ENCODE peak calls at places on chromosomes 2 and 18, in eight cellular contexts. One of them, this sample, is unnamed.

GRCh38 chr2:84409531-84409930 is 49.5 kb downstream of the SUCLG1 start:
- DNase-seq in fibroblast of lung: no peak
- DNase-seq in astrocyte: no peak
- DNase-seq in GM23248: no peak
- DNase-seq in neural progenitor cell: no peak
- DNase-seq in mammary epithelial cell: no peak
- DNase-seq in GM23338: no peak
- DNase-seq in K562: no peak
- DNase-seq in this sample: no peak

GRCh38 chr2:175844169-175844568 is 157.9 kb downstream of the LNPK start:
- DNase-seq in fibroblast of lung: peak; percentile 86
- DNase-seq in astrocyte: peak; percentile 81
- DNase-seq in GM23248: peak; percentile 81
- DNase-seq in neural progenitor cell: no peak
- DNase-seq in mammary epithelial cell: peak; percentile 65
- DNase-seq in GM23338: peak; percentile 59
- DNase-seq in K562: no peak
- DNase-seq in this sample: peak; percentile 8

GRCh38 chr2:198054299-198054698 is 249.9 kb downstream of the PLCL1 start:
- DNase-seq in fibroblast of lung: peak; percentile 19
- DNase-seq in astrocyte: peak; percentile 8
- DNase-seq in GM23248: peak; percentile 62
- DNase-seq in neural progenitor cell: peak; percentile 53
- DNase-seq in mammary epithelial cell: peak; percentile 3
- DNase-seq in GM23338: peak; percentile 74
- DNase-seq in K562: peak; percentile 58
- DNase-seq in this sample: peak; percentile 1

GRCh38 chr18:63286926-63287325 is 32.6 kb downstream of the BCL2 start:
- DNase-seq in fibroblast of lung: no peak
- DNase-seq in astrocyte: no peak
- DNase-seq in GM23248: no peak
- DNase-seq in neural progenitor cell: no peak
- DNase-seq in mammary epithelial cell: no peak
- DNase-seq in GM23338: no peak
- DNase-seq in K562: no peak
- DNase-seq in this sample: no peak

GRCh38 chr2:151914989-151915628 is 86.9 kb upstream of the ARL5A start:
- DNase-seq in fibroblast of lung: no peak
- DNase-seq in astrocyte: no peak
- DNase-seq in GM23248: no peak
- DNase-seq in neural progenitor cell: no peak
- DNase-seq in mammary epithelial cell: no peak
- DNase-seq in GM23338: peak; percentile 15
- DNase-seq in K562: no peak
- DNase-seq in this sample: no peak

GRCh38 chr18:39942702-39943101 is 2012.3 kb upstream of the PIK3C3 start:
- DNase-seq in fibroblast of lung: no peak
- DNase-seq in astrocyte: no peak
- DNase-seq in GM23248: no peak
- DNase-seq in neural progenitor cell: no peak
- DNase-seq in mammary epithelial cell: no peak
- DNase-seq in GM23338: no peak
- DNase-seq in K562: no peak
- DNase-seq in this sample: no peak

GRCh38 chr2:235903803-235904637 is 264.2 kb downstream of the GBX2 start:
- DNase-seq in fibroblast of lung: no peak
- DNase-seq in astrocyte: no peak
- DNase-seq in GM23248: no peak
- DNase-seq in neural progenitor cell: peak; percentile 21
- DNase-seq in mammary epithelial cell: no peak
- DNase-seq in GM23338: peak; percentile 26
- DNase-seq in K562: no peak
- DNase-seq in this sample: no peak

GRCh38 chr2:181120625-181121024 is 140.2 kb downstream of the UBE2E3 start:
- DNase-seq in fibroblast of lung: peak; percentile 51
- DNase-seq in astrocyte: peak; percentile 40
- DNase-seq in GM23248: peak; percentile 4
- DNase-seq in neural progenitor cell: no peak
- DNase-seq in mammary epithelial cell: peak; percentile 40
- DNase-seq in GM23338: no peak
- DNase-seq in K562: no peak
- DNase-seq in this sample: no peak

GRCh38 chr18:62061812-62062211 is 125.0 kb downstream of the PIGN start:
- DNase-seq in fibroblast of lung: no peak
- DNase-seq in astrocyte: no peak
- DNase-seq in GM23248: no peak
- DNase-seq in neural progenitor cell: no peak
- DNase-seq in mammary epithelial cell: no peak
- DNase-seq in GM23338: no peak
- DNase-seq in K562: no peak
- DNase-seq in this sample: no peak

GRCh38 chr2:179703702-179704101 is 157.7 kb downstream of the ZNF385B start:
- DNase-seq in fibroblast of lung: no peak
- DNase-seq in astrocyte: no peak
- DNase-seq in GM23248: no peak
- DNase-seq in neural progenitor cell: no peak
- DNase-seq in mammary epithelial cell: no peak
- DNase-seq in GM23338: no peak
- DNase-seq in K562: no peak
- DNase-seq in this sample: no peak

GRCh38 chr2:44939074-44940052 is 2.1 kb upstream of the SIX3 start:
- DNase-seq in fibroblast of lung: no peak
- DNase-seq in astrocyte: no peak
- DNase-seq in GM23248: no peak
- DNase-seq in neural progenitor cell: peak; percentile 78
- DNase-seq in mammary epithelial cell: no peak
- DNase-seq in GM23338: peak; percentile 70
- DNase-seq in K562: no peak
- DNase-seq in this sample: no peak

GRCh38 chr2:44942304-44943030 is 965 bp downstream of the SIX3 start:
- DNase-seq in fibroblast of lung: no peak
- DNase-seq in astrocyte: no peak
- DNase-seq in GM23248: peak; percentile 43
- DNase-seq in neural progenitor cell: peak; percentile 55
- DNase-seq in mammary epithelial cell: no peak
- DNase-seq in GM23338: no peak
- DNase-seq in K562: no peak
- DNase-seq in this sample: no peak

GRCh38 chr2:44941551-44942234 is at the start of gene SIX3:
- DNase-seq in fibroblast of lung: peak; percentile 84
- DNase-seq in astrocyte: peak; percentile 79
- DNase-seq in GM23248: peak; percentile 58
- DNase-seq in neural progenitor cell: peak; percentile 95
- DNase-seq in mammary epithelial cell: peak; percentile 42
- DNase-seq in GM23338: peak; percentile 78
- DNase-seq in K562: no peak
- DNase-seq in this sample: peak; percentile 79

GRCh38 chr2:44940053-44940494 is 1.4 kb upstream of the SIX3 start:
- DNase-seq in fibroblast of lung: no peak
- DNase-seq in astrocyte: no peak
- DNase-seq in GM23248: no peak
- DNase-seq in neural progenitor cell: peak; percentile 65
- DNase-seq in mammary epithelial cell: no peak
- DNase-seq in GM23338: no peak
- DNase-seq in K562: no peak
- DNase-seq in this sample: no peak

GRCh38 chr2:44940612-44941464 is 664 bp upstream of the SIX3 start:
- DNase-seq in fibroblast of lung: no peak
- DNase-seq in astrocyte: no peak
- DNase-seq in GM23248: no peak
- DNase-seq in neural progenitor cell: peak; percentile 72
- DNase-seq in mammary epithelial cell: no peak
- DNase-seq in GM23338: no peak
- DNase-seq in K562: no peak
- DNase-seq in this sample: no peak
- TF ChIP-seq EZH2 in fibroblast of lung: peak; percentile 36
- TF ChIP-seq EZH2 in astrocyte: no peak
- TF ChIP-seq EZH2 in GM23248: peak; percentile 32
- TF ChIP-seq EZH2 in neural progenitor cell: peak; percentile 12
- TF ChIP-seq EZH2 in mammary epithelial cell: peak; percentile 61
- TF ChIP-seq EZH2 in GM23338: peak; percentile 90
- TF ChIP-seq EZH2 in K562: no peak
- TF ChIP-seq EZH2 in this sample: no peak

GRCh38 chr2:134705861-134706586 is 12.8 kb downstream of the TMEM163 start:
- DNase-seq in fibroblast of lung: no peak
- DNase-seq in astrocyte: no peak
- DNase-seq in GM23248: no peak
- DNase-seq in neural progenitor cell: peak; percentile 50
- DNase-seq in mammary epithelial cell: no peak
- DNase-seq in GM23338: peak; percentile 62
- DNase-seq in K562: no peak
- DNase-seq in this sample: no peak

GRCh38 chr2:134704173-134704572 is 14.6 kb downstream of the TMEM163 start:
- DNase-seq in fibroblast of lung: no peak
- DNase-seq in astrocyte: no peak
- DNase-seq in GM23248: no peak
- DNase-seq in neural progenitor cell: no peak
- DNase-seq in mammary epithelial cell: no peak
- DNase-seq in GM23338: no peak
- DNase-seq in K562: no peak
- DNase-seq in this sample: no peak

GRCh38 chr2:134707330-134707676 is 11.5 kb downstream of the TMEM163 start:
- DNase-seq in fibroblast of lung: no peak
- DNase-seq in astrocyte: no peak
- DNase-seq in GM23248: no peak
- DNase-seq in neural progenitor cell: no peak
- DNase-seq in mammary epithelial cell: no peak
- DNase-seq in GM23338: no peak
- DNase-seq in K562: no peak
- DNase-seq in this sample: no peak

GRCh38 chr2:134711622-134712125 is 7.1 kb downstream of the TMEM163 start:
- DNase-seq in fibroblast of lung: no peak
- DNase-seq in astrocyte: no peak
- DNase-seq in GM23248: no peak
- DNase-seq in neural progenitor cell: no peak
- DNase-seq in mammary epithelial cell: no peak
- DNase-seq in GM23338: peak; percentile 22
- DNase-seq in K562: no peak
- DNase-seq in this sample: no peak

DNA sequence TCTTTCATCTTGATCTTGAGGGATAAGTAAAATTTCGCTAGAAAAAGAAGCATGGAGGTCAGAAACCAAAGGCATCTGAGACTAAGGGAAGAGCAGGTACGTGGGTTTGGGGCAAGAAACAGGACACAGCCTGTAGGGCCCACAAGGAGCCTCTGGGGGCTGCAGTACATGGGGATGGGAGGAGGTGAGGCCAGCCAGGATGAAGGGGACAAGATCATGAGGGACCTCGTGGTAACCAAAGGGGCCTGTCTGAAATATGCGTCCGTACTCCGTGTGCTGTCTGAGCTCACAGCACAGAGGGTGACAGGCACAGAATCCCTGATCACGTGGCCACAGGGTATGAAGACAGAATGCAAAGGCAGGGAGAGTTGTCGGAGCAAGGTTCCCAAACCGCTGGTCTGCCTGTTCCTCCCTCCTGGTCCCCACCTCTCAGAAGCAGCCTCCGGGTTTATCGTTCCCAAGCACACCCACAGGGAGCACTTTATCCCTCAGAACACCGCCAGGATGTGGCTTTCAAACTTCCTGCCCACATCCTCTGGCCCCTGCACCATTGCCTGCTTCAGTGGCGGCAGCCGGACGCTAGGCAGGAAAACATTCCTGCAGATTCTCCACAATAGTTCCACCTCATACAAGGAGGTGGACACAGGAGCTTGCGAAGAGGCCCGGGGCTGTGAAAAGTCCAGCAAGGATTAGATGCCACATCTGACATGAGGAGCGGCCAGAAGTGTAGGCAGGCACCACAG is 12.0 kb downstream of the TMEM163 start:
- DNase-seq in fibroblast of lung: peak; percentile 21
- DNase-seq in astrocyte: peak; percentile 10
- DNase-seq in GM23248: no peak
- DNase-seq in neural progenitor cell: no peak
- DNase-seq in mammary epithelial cell: peak; percentile 57
- DNase-seq in GM23338: peak; percentile 22
- DNase-seq in K562: peak; percentile 60
- DNase-seq in this sample: no peak
- H2AFZ ChIP-seq in fibroblast of lung: no peak overlapping the region
- H2AFZ ChIP-seq in astrocyte: peak overlapping the region; percentile 72
- H2AFZ ChIP-seq in GM23248: no peak overlapping the region
- H2AFZ ChIP-seq in neural progenitor cell: peak overlapping the region; percentile 82
- H2AFZ ChIP-seq in mammary epithelial cell: peak overlapping the region; percentile 91
- H2AFZ ChIP-seq in GM23338: peak overlapping the region; percentile 93
- H2AFZ ChIP-seq in K562: peak overlapping the region; percentile 90
- H2AFZ ChIP-seq in this sample: no peak overlapping the region

DNA sequence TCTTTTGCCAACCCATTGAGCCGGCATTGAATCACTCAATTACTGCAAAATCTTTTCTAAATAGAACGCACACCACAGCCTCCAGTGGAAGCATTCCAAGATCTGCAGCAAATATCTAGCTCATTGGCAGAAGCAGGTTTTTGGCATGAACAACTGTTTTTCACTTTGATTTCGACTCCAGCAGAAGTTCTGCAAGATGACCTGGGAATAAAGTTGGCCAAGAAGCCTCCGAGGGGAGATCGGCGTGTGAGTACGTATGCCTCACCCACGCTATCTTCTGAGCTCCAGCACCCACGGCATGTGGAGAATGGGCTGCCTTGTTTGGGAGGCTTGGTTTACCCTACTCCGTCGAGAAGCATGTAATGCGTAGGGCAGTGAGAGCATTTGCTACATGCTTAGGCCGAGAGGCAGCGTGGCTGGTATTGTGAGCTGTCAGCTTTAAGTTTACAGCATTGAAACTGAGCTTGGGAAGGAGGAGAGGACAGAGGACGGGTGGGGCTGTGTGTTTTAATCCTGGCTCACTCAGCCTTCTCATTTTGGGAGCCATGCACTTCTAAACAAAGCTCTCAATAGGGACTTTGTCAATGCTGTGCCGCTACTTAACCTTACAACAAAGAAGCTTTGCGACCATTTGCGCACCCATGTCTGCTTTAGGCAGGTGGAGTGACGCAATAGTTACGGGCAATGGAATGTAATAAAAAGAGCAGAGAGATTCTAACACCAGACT is 10.5 kb downstream of the PCARE start:
- DNase-seq in fibroblast of lung: peak; percentile 81
- DNase-seq in astrocyte: peak; percentile 75
- DNase-seq in GM23248: peak; percentile 78
- DNase-seq in neural progenitor cell: peak; percentile 68
- DNase-seq in mammary epithelial cell: no peak
- DNase-seq in GM23338: no peak
- DNase-seq in K562: no peak
- DNase-seq in this sample: no peak
- TF ChIP-seq EZH2 in fibroblast of lung: no peak
- TF ChIP-seq EZH2 in astrocyte: no peak
- TF ChIP-seq EZH2 in GM23248: no peak
- TF ChIP-seq EZH2 in neural progenitor cell: no peak
- TF ChIP-seq EZH2 in mammary epithelial cell: no peak
- TF ChIP-seq EZH2 in GM23338: no peak
- TF ChIP-seq EZH2 in K562: no peak
- TF ChIP-seq EZH2 in this sample: no peak

DNA sequence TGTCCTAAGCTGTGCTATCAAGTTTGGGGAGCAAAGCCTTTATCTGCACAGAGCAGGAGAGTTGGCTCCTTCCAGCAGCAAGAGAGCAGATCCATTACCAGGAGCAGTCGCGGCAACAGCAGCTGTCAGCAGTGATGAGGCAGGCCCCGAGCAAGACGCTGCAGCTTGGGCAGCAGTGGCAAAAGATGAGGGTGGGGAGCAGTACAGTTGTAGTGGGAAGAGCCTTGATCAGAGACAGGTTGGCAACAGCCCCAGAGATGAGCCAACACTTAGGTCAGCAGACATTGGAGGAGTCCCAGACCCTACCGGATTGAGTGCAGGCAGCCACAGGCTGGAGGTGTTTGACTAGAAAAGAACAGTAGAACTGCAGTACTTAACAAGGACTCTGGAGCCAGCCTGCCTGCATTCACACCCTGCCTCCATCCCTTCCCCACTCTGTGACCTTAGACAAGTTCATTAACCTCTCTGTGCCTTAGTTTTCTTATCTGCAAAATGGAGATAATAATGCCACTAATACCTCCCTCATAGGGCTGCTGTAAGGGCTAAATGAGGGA is 117.1 kb upstream of the SERTAD2 start:
- DNase-seq in fibroblast of lung: peak; percentile 94
- DNase-seq in astrocyte: peak; percentile 89
- DNase-seq in GM23248: peak; percentile 97
- DNase-seq in neural progenitor cell: no peak
- DNase-seq in mammary epithelial cell: peak; percentile 84
- DNase-seq in GM23338: no peak
- DNase-seq in K562: peak; percentile 57
- DNase-seq in this sample: no peak
- H2AFZ ChIP-seq in fibroblast of lung: peak overlapping the region; percentile 5
- H2AFZ ChIP-seq in astrocyte: peak overlapping the region; percentile 62
- H2AFZ ChIP-seq in GM23248: peak overlapping the region; percentile 16
- H2AFZ ChIP-seq in neural progenitor cell: peak overlapping the region; percentile 37
- H2AFZ ChIP-seq in mammary epithelial cell: peak overlapping the region; percentile 43
- H2AFZ ChIP-seq in GM23338: no peak overlapping the region
- H2AFZ ChIP-seq in K562: peak overlapping the region; percentile 63
- H2AFZ ChIP-seq in this sample: no peak overlapping the region